ENCODE peak calls at places on chromosomes 5 and 9, in five cellular contexts. One of them, this sample, is unnamed.

GRCh38 chr9:4923580-4924544 is 61.2 kb upstream of the JAK2 start:
- DNase-seq in endothelial cell: no peak
- DNase-seq in cerebellar cortex: peak; percentile 10
- DNase-seq in NCI-H2029 treated with DMSO at 0.1 percent for 48 hours: no peak
- DNase-seq in activated T-cell treated with anti-CD3 and anti-CD28 coated beads, Interleukin-2, amount 50 U/mL, for 72 hours: no peak
- DNase-seq in this sample: peak; percentile 60

GRCh38 chr9:91258448-91258847 is 103.3 kb downstream of the AUH start:
- DNase-seq in endothelial cell: no peak
- DNase-seq in cerebellar cortex: no peak
- DNase-seq in activated T-cell treated with anti-CD3 and anti-CD28 coated beads, Interleukin-2, amount 50 U/mL, for 72 hours: no peak
- DNase-seq in NCI-H2029 treated with DMSO at 0.1 percent for 48 hours: no peak
- DNase-seq in this sample: no peak

GRCh38 chr5:119058979-119059529 is 11.8 kb upstream of the DMXL1 start:
- DNase-seq in cerebellar cortex: no peak
- DNase-seq in NCI-H2029 treated with DMSO at 0.1 percent for 48 hours: no peak
- DNase-seq in endothelial cell: no peak
- DNase-seq in activated T-cell treated with anti-CD3 and anti-CD28 coated beads, Interleukin-2, amount 50 U/mL, for 72 hours: no peak
- DNase-seq in this sample: no peak

GRCh38 chr5:122751293-122751753 is 23.6 kb upstream of the SNX2 start:
- DNase-seq in cerebellar cortex: no peak
- DNase-seq in NCI-H2029 treated with DMSO at 0.1 percent for 48 hours: no peak
- DNase-seq in endothelial cell: peak; percentile 38
- DNase-seq in activated T-cell treated with anti-CD3 and anti-CD28 coated beads, Interleukin-2, amount 50 U/mL, for 72 hours: no peak
- DNase-seq in this sample: peak; percentile 100

GRCh38 chr9:111633389-111633736 is 2.2 kb downstream of the DNAJC25 start:
- DNase-seq in NCI-H2029 treated with DMSO at 0.1 percent for 48 hours: no peak
- DNase-seq in activated T-cell treated with anti-CD3 and anti-CD28 coated beads, Interleukin-2, amount 50 U/mL, for 72 hours: no peak
- DNase-seq in cerebellar cortex: no peak
- DNase-seq in endothelial cell: no peak
- DNase-seq in this sample: no peak

GRCh38 chr9:77291714-77292113 is 114.4 kb downstream of the VPS13A start:
- DNase-seq in endothelial cell: peak; percentile 17
- DNase-seq in cerebellar cortex: peak; percentile 39
- DNase-seq in activated T-cell treated with anti-CD3 and anti-CD28 coated beads, Interleukin-2, amount 50 U/mL, for 72 hours: no peak
- DNase-seq in NCI-H2029 treated with DMSO at 0.1 percent for 48 hours: no peak
- DNase-seq in this sample: peak; percentile 86

GRCh38 chr5:95781101-95781583 is 41.4 kb downstream of the GLRX start:
- DNase-seq in cerebellar cortex: peak; percentile 91
- DNase-seq in endothelial cell: peak; percentile 73
- DNase-seq in activated T-cell treated with anti-CD3 and anti-CD28 coated beads, Interleukin-2, amount 50 U/mL, for 72 hours: peak; percentile 72
- DNase-seq in NCI-H2029 treated with DMSO at 0.1 percent for 48 hours: peak; percentile 20
- DNase-seq in this sample: peak; percentile 88

GRCh38 chr5:81232449-81233079 is 558 bp upstream of the CKMT2 start:
- DNase-seq in cerebellar cortex: peak; percentile 90
- DNase-seq in NCI-H2029 treated with DMSO at 0.1 percent for 48 hours: peak; percentile 33
- DNase-seq in activated T-cell treated with anti-CD3 and anti-CD28 coated beads, Interleukin-2, amount 50 U/mL, for 72 hours: no peak
- DNase-seq in endothelial cell: no peak
- DNase-seq in this sample: no peak

GRCh38 chr5:139388198-139388821 is 1.4 kb downstream of the MZB1 start:
- DNase-seq in endothelial cell: peak; percentile 32
- DNase-seq in NCI-H2029 treated with DMSO at 0.1 percent for 48 hours: no peak
- DNase-seq in cerebellar cortex: no peak
- DNase-seq in activated T-cell treated with anti-CD3 and anti-CD28 coated beads, Interleukin-2, amount 50 U/mL, for 72 hours: no peak
- DNase-seq in this sample: peak; percentile 28

GRCh38 chr5:119614838-119615237 is 14.5 kb upstream of the FAM170A start:
- DNase-seq in activated T-cell treated with anti-CD3 and anti-CD28 coated beads, Interleukin-2, amount 50 U/mL, for 72 hours: no peak
- DNase-seq in cerebellar cortex: no peak
- DNase-seq in NCI-H2029 treated with DMSO at 0.1 percent for 48 hours: no peak
- DNase-seq in endothelial cell: no peak
- DNase-seq in this sample: no peak

GRCh38 chr5:180739271-180739670 is 587 bp downstream of the OR2Y1 start:
- DNase-seq in cerebellar cortex: no peak
- DNase-seq in endothelial cell: no peak
- DNase-seq in activated T-cell treated with anti-CD3 and anti-CD28 coated beads, Interleukin-2, amount 50 U/mL, for 72 hours: no peak
- DNase-seq in NCI-H2029 treated with DMSO at 0.1 percent for 48 hours: no peak
- DNase-seq in this sample: no peak

GRCh38 chr5:42770003-42770402 is 13.4 kb downstream of the CCDC152 start:
- DNase-seq in cerebellar cortex: no peak
- DNase-seq in NCI-H2029 treated with DMSO at 0.1 percent for 48 hours: no peak
- DNase-seq in endothelial cell: no peak
- DNase-seq in activated T-cell treated with anti-CD3 and anti-CD28 coated beads, Interleukin-2, amount 50 U/mL, for 72 hours: no peak
- DNase-seq in this sample: no peak

GRCh38 chr9:70412678-70413426 is 1.6 kb downstream of the KLF9 start:
- DNase-seq in NCI-H2029 treated with DMSO at 0.1 percent for 48 hours: peak; percentile 58
- DNase-seq in endothelial cell: peak; percentile 40
- DNase-seq in activated T-cell treated with anti-CD3 and anti-CD28 coated beads, Interleukin-2, amount 50 U/mL, for 72 hours: peak; percentile 45
- DNase-seq in cerebellar cortex: peak; percentile 85
- DNase-seq in this sample: peak; percentile 22

GRCh38 chr9:68795411-68795810 is 90.4 kb downstream of the PIP5K1B start:
- DNase-seq in cerebellar cortex: no peak
- DNase-seq in endothelial cell: no peak
- DNase-seq in NCI-H2029 treated with DMSO at 0.1 percent for 48 hours: no peak
- DNase-seq in activated T-cell treated with anti-CD3 and anti-CD28 coated beads, Interleukin-2, amount 50 U/mL, for 72 hours: no peak
- DNase-seq in this sample: no peak